ENCODE peak calls at places on chromosome 1, in seven cellular contexts. G is WTC11, E is fibroblast of the conjunctiva, A is heart right ventricle, F is MV-4-11, D is EL, M is AG09309. Y is an unnamed sample.

GRCh38 chr1:19814244-19814661 is 830 bp downstream of the RNF186 start:
- DNase-seq in G (no peak), E (no peak), A (no peak), F (no peak), D (no peak), M (no peak), Y (no peak)

GRCh38 chr1:160768295-160768657 is 27.7 kb upstream of the LY9 start:
- DNase-seq in G (peak), E (no peak), A (peak), F (peak), D (peak), M (no peak), Y (no peak)

GRCh38 chr1:30907641-30908445 is 715 bp downstream of the SDC3 start:
- DNase-seq in G (no peak), E (no peak), A (peak), F (no peak), D (no peak), M (no peak), Y (no peak)

GRCh38 chr1:220914283-220915116 is 35.3 kb downstream of the HLX start:
- DNase-seq in G (no peak), E (no peak), A (no peak), F (peak), D (no peak), M (no peak), Y (no peak)

GRCh38 chr1:87940410-87940809 is 611.7 kb downstream of the LMO4 start:
- DNase-seq in G (no peak), E (no peak), A (no peak), F (no peak), D (no peak), M (no peak), Y (no peak)

GRCh38 chr1:42164551-42165420 is at the start of gene GUCA2A:
- DNase-seq in G (no peak), E (no peak), A (no peak), F (no peak), D (no peak), M (no peak), Y (no peak)

GRCh38 chr1:194062526-194062925 is 876.1 kb upstream of the B3GALT2 start:
- DNase-seq in G (no peak), E (no peak), A (no peak), F (no peak), D (no peak), M (no peak), Y (no peak)

GRCh38 chr1:111407297-111407696 is 20.2 kb downstream of the OVGP1 start:
- DNase-seq in G (no peak), E (no peak), A (no peak), F (no peak), D (no peak), M (no peak), Y (no peak)

GRCh38 chr1:115062542-115063004 is 26.7 kb downstream of the TSPAN2 start:
- DNase-seq in G (no peak), E (no peak), A (peak), F (peak), D (peak), M (no peak), Y (no peak)

GRCh38 chr1:51044834-51045233 is 57.2 kb upstream of the C1orf185 start:
- DNase-seq in G (no peak), E (no peak), A (no peak), F (no peak), D (peak), M (no peak), Y (no peak)

GRCh38 chr1:207787776-207788175 is 35.9 kb downstream of the CD46 start:
- DNase-seq in G (no peak), E (no peak), A (no peak), F (no peak), D (peak), M (no peak), Y (peak)

GRCh38 chr1:213649373-213649772 is 338.4 kb upstream of the PROX1 start:
- DNase-seq in G (no peak), E (no peak), A (no peak), F (no peak), D (no peak), M (no peak), Y (no peak)

GRCh38 chr1:211532086-211532439 is 40.1 kb upstream of the RD3 start:
- DNase-seq in G (no peak), E (no peak), A (no peak), F (no peak), D (no peak), M (no peak), Y (no peak)

GRCh38 chr1:3393024-3393986 is 61.2 kb upstream of the ARHGEF16 start:
- DNase-seq in G (peak), E (no peak), A (peak), F (no peak), D (no peak), M (no peak), Y (peak)

GRCh38 chr1:47763456-47764171 is 233.6 kb downstream of the TRABD2B start:
- DNase-seq in G (no peak), E (no peak), A (no peak), F (no peak), D (peak), M (no peak), Y (peak)

GRCh38 chr1:25204797-25205441 is 27.4 kb downstream of the SYF2 start:
- DNase-seq in G (no peak), E (peak), A (no peak), F (peak), D (peak), M (peak), Y (peak)

GRCh38 chr1:229991724-229992333 is 75.2 kb upstream of the GALNT2 start:
- DNase-seq in G (no peak), E (no peak), A (no peak), F (no peak), D (no peak), M (no peak), Y (no peak)

Y was measured in IMR-90.